ENCODE peak calls at places on chromosomes 11 and 22, in four cellular contexts. V, I, H and M are unnamed samples.

GRCh38 chr11:35337136-35337918 is 82.0 kb downstream of the SLC1A2 start:
- DNase-seq in V (no peak), H (peak), I (no peak), M (no peak)

GRCh38 chr11:57763568-57763967 is 2.0 kb downstream of the CTNND1 start:
- DNase-seq in H (peak), I (no peak), V (no peak), M (no peak)

GRCh38 chr11:73143126-73143838 is 1.2 kb upstream of the FCHSD2 start:
- DNase-seq in V (no peak), I (no peak), H (peak), M (no peak)

GRCh38 chr22:39349967-39350802 is at the start of gene SYNGR1:
- DNase-seq in I (no peak), H (peak), V (no peak), M (peak)

GRCh38 chr11:19929147-19929546 is 216.5 kb downstream of the NAV2 start:
- DNase-seq in I (no peak), H (peak), V (no peak), M (no peak)

GRCh38 chr22:29912605-29913398 is 29.8 kb downstream of the MTMR3 start:
- DNase-seq in V (no peak), H (peak), I (no peak), M (no peak)

GRCh38 chr11:132943737-132944556 is 588.4 kb downstream of the OPCML start:
- DNase-seq in I (peak), V (no peak), H (peak), M (no peak)

GRCh38 chr22:24536089-24536488 is 18.8 kb downstream of the GUCD1 start:
- DNase-seq in I (no peak), H (no peak), V (no peak), M (no peak)

GRCh38 chr22:35921777-35922176 is 106.8 kb downstream of the RBFOX2 start:
- DNase-seq in H (peak), V (peak), I (peak), M (peak)

GRCh38 chr11:75242722-75243600 is 2.4 kb downstream of the TPBGL start:
- DNase-seq in V (no peak), H (no peak), I (no peak), M (no peak)

GRCh38 chr11:3215346-3216026 is 3.1 kb downstream of the MRGPRG start:
- DNase-seq in V (no peak), I (no peak), H (no peak), M (peak)

GRCh38 chr22:36424901-36425579 is 37.3 kb upstream of the MYH9 start:
- DNase-seq in H (no peak), I (no peak), V (no peak), M (no peak)

GRCh38 chr11:120682866-120683265 is 171.3 kb downstream of the GRIK4 start:
- DNase-seq in H (peak), I (no peak), V (no peak), M (no peak)

GRCh38 chr22:35995772-35996171 is 32.9 kb downstream of the RBFOX2 start:
- DNase-seq in I (no peak), V (peak), H (peak), M (peak)

GRCh38 chr22:29202231-29203192 is 3.2 kb upstream of the EMID1 start:
- DNase-seq in H (no peak), V (peak), I (no peak), M (peak)

GRCh38 chr11:65786786-65787636 is at the start of gene OVOL1:
- DNase-seq in H (no peak), I (no peak), V (no peak), M (no peak)

GRCh38 chr22:49212002-49212401 is 615.7 kb downstream of the BRD1 start:
- DNase-seq in H (no peak), V (no peak), I (no peak), M (no peak)

GRCh38 chr22:47260551-47260950 is 498.1 kb downstream of the TBC1D22A start:
- DNase-seq in V (no peak), H (no peak), I (no peak), M (no peak)

GRCh38 chr11:2609345-2609744 is 90.4 kb downstream of the KCNQ1OT1 start:
- DNase-seq in V (no peak), H (no peak), I (no peak), M (no peak)

GRCh38 chr22:50078761-50079160 is 6.5 kb downstream of the MLC1 start:
- DNase-seq in H (no peak), V (no peak), I (no peak), M (no peak)

GRCh38 chr11:850777-851762 is 8.4 kb downstream of the TSPAN4 start:
- DNase-seq in H (peak), I (no peak), V (no peak), M (no peak)

GRCh38 chr11:121418625-121419114 is 33.4 kb upstream of the SORL1 start:
- DNase-seq in I (no peak), V (no peak), H (no peak), M (peak)

GRCh38 chr22:31950226-31950625 is 5.9 kb downstream of the YWHAH start:
- DNase-seq in I (no peak), V (no peak), H (peak), M (no peak)